ENCODE peak calls at places on chromosomes 1 and 21, in six cellular contexts. G is CD4-positive, alpha-beta memory T cell; U is heart left ventricle; A is CD8-positive, alpha-beta memory T cell; H is left ventricle myocardium inferior; X is GM23248. P is an unnamed sample.

GRCh38 chr1:54940027-54940426 is 40.4 kb upstream of the TMEM61 start:
- DNase-seq in A (no peak), U (no peak), G (no peak), X (no peak), H (no peak), P (no peak)

GRCh38 chr1:186295980-186296379 is 79.1 kb downstream of the TPR start:
- DNase-seq in U (no peak), H (no peak), X (peak; percentile 37), A (no peak), G (no peak), P (no peak)

GRCh38 chr1:79323240-79324025 is 316.9 kb upstream of the ADGRL4 start:
- DNase-seq in H (no peak), U (no peak), X (peak; percentile 96), G (no peak), A (no peak), P (no peak)

GRCh38 chr1:231684333-231685244 is 58.0 kb downstream of the DISC1 start:
- DNase-seq in X (no peak), G (no peak), H (no peak), A (no peak), U (no peak), P (no peak)

GRCh38 chr1:156583821-156584622 is 4.5 kb downstream of the TTC24 start:
- DNase-seq in G (peak; percentile 71), A (peak; percentile 67), X (peak; percentile 77), H (no peak), U (peak; percentile 63), P (peak; percentile 31)

GRCh38 chr21:17428484-17428869 is 84.4 kb upstream of the CXADR start:
- DNase-seq in U (no peak), H (no peak), A (no peak), X (no peak), G (no peak), P (no peak)

GRCh38 chr1:48007044-48007443 is 9.9 kb upstream of the TRABD2B start:
- DNase-seq in U (no peak), H (no peak), X (peak; percentile 39), A (no peak), G (no peak), P (no peak)

GRCh38 chr1:207459008-207459407 is 4.9 kb downstream of the CR2 start:
- DNase-seq in H (no peak), A (peak; percentile 77), U (no peak), G (peak; percentile 60), X (no peak), P (no peak)

GRCh38 chr1:198681831-198682756 is 43.3 kb downstream of the PTPRC start:
- DNase-seq in A (peak; percentile 92), X (peak; percentile 98), U (peak; percentile 68), G (peak; percentile 87), H (no peak), P (peak; percentile 75)

GRCh38 chr1:171653796-171654704 is 1.6 kb upstream of the MYOC start:
- DNase-seq in A (no peak), H (no peak), X (peak; percentile 50), U (peak; percentile 44), G (no peak), P (no peak)

GRCh38 chr1:114075546-114076249 is 78.0 kb downstream of the SYT6 start:
- DNase-seq in H (no peak), X (no peak), A (no peak), G (no peak), U (no peak), P (no peak)

GRCh38 chr1:155018617-155019348 is 14.8 kb downstream of the DCST2 start:
- DNase-seq in U (no peak), A (no peak), X (no peak), H (no peak), G (no peak), P (no peak)
- H3K4me1 ChIP-seq in U (peaks cover 5% of the 10 kb centered on the region), A (peaks cover 49% of the 10 kb centered on the region), X (peaks cover 16% of the 10 kb centered on the region), H (peaks cover 35% of the 10 kb centered on the region), G (peaks cover 49% of the 10 kb centered on the region), P (peaks cover 45% of the 10 kb centered on the region)

DNA sequence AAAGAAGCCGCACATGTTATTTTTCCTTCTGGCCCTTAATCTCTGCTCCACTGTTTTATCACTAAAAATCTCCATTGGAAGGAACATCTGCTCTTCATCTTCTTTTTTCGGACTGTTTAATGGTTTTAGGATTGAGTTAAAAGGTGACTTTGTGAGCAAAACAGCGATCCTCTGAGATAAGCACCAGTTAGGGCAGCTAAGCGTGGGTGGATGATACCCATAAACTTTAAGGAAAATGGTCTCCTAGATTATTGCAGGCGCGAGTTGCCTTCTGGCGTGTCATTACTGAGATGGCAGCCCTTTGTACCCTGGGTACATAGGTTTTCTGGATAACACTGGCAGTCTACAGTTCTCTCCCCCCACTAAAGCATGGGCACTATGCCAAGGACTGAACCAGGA is 44.0 kb upstream of the HMGB4 start:
- DNase-seq in U (no peak), X (no peak), G (no peak), H (no peak), A (no peak), P (no peak)
- H3K27ac ChIP-seq in U (no peak overlapping the region), X (no peak overlapping the region), G (no peak overlapping the region), H (no peak overlapping the region), A (no peak overlapping the region), P (no peak overlapping the region)

GRCh38 chr1:26353976-26354820 is at the start of gene CRYBG2:
- DNase-seq in G (no peak), U (no peak), H (no peak), X (no peak), A (no peak), P (no peak)
- H3K4me1 ChIP-seq in G (peaks cover 14% of the 10 kb centered on the region), U (no peaks in the 10 kb centered on the region), H (peaks cover 7% of the 10 kb centered on the region), X (peaks cover 3% of the 10 kb centered on the region), A (peaks cover 10% of the 10 kb centered on the region), P (peaks cover 10% of the 10 kb centered on the region)

GRCh38 chr1:183144752-183145151 is 41.3 kb upstream of the LAMC2 start:
- DNase-seq in X (no peak), U (no peak), G (no peak), H (no peak), A (no peak), P (no peak)
- H3K27ac ChIP-seq in X (peak overlapping the region; percentile 7), U (no peak overlapping the region), G (no peak overlapping the region), H (peak overlapping the region; percentile 40), A (no peak overlapping the region), P (no peak overlapping the region)

DNA sequence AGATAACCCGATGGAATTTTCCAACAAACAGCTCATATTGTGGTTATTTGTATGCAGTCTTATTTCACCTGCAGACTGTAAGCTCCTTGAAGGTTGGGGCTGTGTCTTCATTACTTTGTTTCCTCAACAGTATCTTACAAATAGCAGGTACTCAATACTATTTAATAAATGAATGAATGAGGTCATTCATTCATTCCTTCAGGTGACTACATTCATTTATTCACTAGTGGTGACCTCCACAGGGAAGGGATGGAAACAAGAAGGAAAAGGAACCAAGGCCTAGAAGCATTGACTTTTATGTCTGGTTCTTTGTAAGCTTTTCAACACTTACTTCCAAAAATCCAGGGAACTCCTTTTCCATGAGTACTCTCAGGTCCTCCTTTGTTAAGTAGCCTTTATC is 7.9 kb downstream of the S100A10 start:
- DNase-seq in X (no peak), H (no peak), U (no peak), A (no peak), G (no peak), P (no peak)
- H3K4me1 ChIP-seq in X (peaks cover 52% of the 10 kb centered on the region), H (peaks cover 93% of the 10 kb centered on the region), U (peaks cover 10% of the 10 kb centered on the region), A (peaks cover 50% of the 10 kb centered on the region), G (peaks cover 62% of the 10 kb centered on the region), P (peaks cover 31% of the 10 kb centered on the region)

GRCh38 chr1:193156117-193156825 is 30.1 kb downstream of the B3GALT2 start:
- DNase-seq in U (no peak), X (no peak), G (no peak), A (no peak), H (no peak), P (no peak)

GRCh38 chr1:193157360-193157759 is 29.1 kb downstream of the B3GALT2 start:
- DNase-seq in A (no peak), H (no peak), U (no peak), X (no peak), G (no peak), P (no peak)

DNA sequence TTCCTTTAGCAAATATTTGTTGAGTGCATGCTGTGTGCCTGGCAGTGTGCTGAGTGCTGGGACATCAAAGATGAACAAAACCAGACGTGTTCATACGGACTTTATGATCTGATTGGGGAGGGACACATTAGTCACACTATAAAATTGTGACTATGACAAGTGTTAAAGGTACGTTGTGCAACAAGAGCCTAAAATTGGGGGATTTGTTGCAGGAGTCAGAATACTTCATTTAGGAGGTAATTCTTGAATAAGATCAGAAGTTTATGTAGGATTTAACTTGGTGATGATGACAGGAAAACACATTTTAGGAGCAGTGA is 29.6 kb downstream of the B3GALT2 start:
- DNase-seq in G (no peak), H (no peak), A (no peak), U (no peak), X (peak; percentile 18), P (no peak)
- H3K27ac ChIP-seq in G (no peak overlapping the region), H (no peak overlapping the region), A (no peak overlapping the region), U (no peak overlapping the region), X (no peak overlapping the region), P (no peak overlapping the region)